ENCODE peak calls at places on chromosomes 16 and 17, in nine cellular contexts. One of them, this sample, is unnamed.

GRCh38 chr17:42227849-42228696 is 33.8 kb upstream of the GHDC start:
- DNase-seq in fibroblast of lung: no peak
- DNase-seq in left ventricle myocardium inferior: no peak
- DNase-seq in keratinocyte: no peak
- DNase-seq in MM.1S: no peak
- DNase-seq in tibial artery: no peak
- DNase-seq in heart left ventricle: no peak
- DNase-seq in fibroblast of the aortic adventitia: peak
- DNase-seq in endothelial cell: no peak
- DNase-seq in this sample: no peak

GRCh38 chr16:15983898-15984297 is 34.5 kb downstream of the ABCC1 start:
- DNase-seq in left ventricle myocardium inferior: peak
- DNase-seq in fibroblast of the aortic adventitia: peak
- DNase-seq in MM.1S: no peak
- DNase-seq in heart left ventricle: peak
- DNase-seq in keratinocyte: no peak
- DNase-seq in endothelial cell: no peak
- DNase-seq in fibroblast of lung: peak
- DNase-seq in tibial artery: no peak
- DNase-seq in this sample: no peak

GRCh38 chr16:68384293-68385255 is 63.7 kb downstream of the SMPD3 start:
- DNase-seq in tibial artery: no peak
- DNase-seq in keratinocyte: no peak
- DNase-seq in fibroblast of the aortic adventitia: no peak
- DNase-seq in MM.1S: peak
- DNase-seq in endothelial cell: no peak
- DNase-seq in fibroblast of lung: no peak
- DNase-seq in heart left ventricle: no peak
- DNase-seq in left ventricle myocardium inferior: no peak
- DNase-seq in this sample: no peak

GRCh38 chr17:71970312-71970711 is 150.5 kb upstream of the SOX9 start:
- DNase-seq in keratinocyte: peak
- DNase-seq in fibroblast of the aortic adventitia: no peak
- DNase-seq in heart left ventricle: no peak
- DNase-seq in fibroblast of lung: peak
- DNase-seq in MM.1S: no peak
- DNase-seq in left ventricle myocardium inferior: no peak
- DNase-seq in tibial artery: no peak
- DNase-seq in endothelial cell: no peak
- DNase-seq in this sample: no peak

GRCh38 chr17:73064084-73064938 is 28.2 kb downstream of the SLC39A11 start:
- DNase-seq in endothelial cell: no peak
- DNase-seq in fibroblast of the aortic adventitia: no peak
- DNase-seq in fibroblast of lung: peak
- DNase-seq in MM.1S: no peak
- DNase-seq in keratinocyte: no peak
- DNase-seq in tibial artery: peak
- DNase-seq in heart left ventricle: no peak
- DNase-seq in left ventricle myocardium inferior: no peak
- DNase-seq in this sample: no peak

GRCh38 chr16:76583466-76583865 is 306.3 kb downstream of the CNTNAP4 start:
- DNase-seq in left ventricle myocardium inferior: peak
- DNase-seq in heart left ventricle: no peak
- DNase-seq in tibial artery: no peak
- DNase-seq in fibroblast of lung: no peak
- DNase-seq in keratinocyte: no peak
- DNase-seq in endothelial cell: no peak
- DNase-seq in MM.1S: no peak
- DNase-seq in fibroblast of the aortic adventitia: peak
- DNase-seq in this sample: no peak

GRCh38 chr17:58275417-58275816 is 5.3 kb downstream of the MPO start:
- DNase-seq in tibial artery: no peak
- DNase-seq in left ventricle myocardium inferior: no peak
- DNase-seq in heart left ventricle: no peak
- DNase-seq in fibroblast of the aortic adventitia: no peak
- DNase-seq in endothelial cell: no peak
- DNase-seq in fibroblast of lung: no peak
- DNase-seq in keratinocyte: no peak
- DNase-seq in MM.1S: no peak
- DNase-seq in this sample: no peak

GRCh38 chr17:47713980-47714689 is 18.9 kb upstream of the TBX21 start:
- DNase-seq in left ventricle myocardium inferior: no peak
- DNase-seq in fibroblast of the aortic adventitia: no peak
- DNase-seq in heart left ventricle: no peak
- DNase-seq in tibial artery: no peak
- DNase-seq in endothelial cell: no peak
- DNase-seq in MM.1S: peak
- DNase-seq in fibroblast of lung: no peak
- DNase-seq in keratinocyte: no peak
- DNase-seq in this sample: no peak

GRCh38 chr16:69110406-69110805 is 5.0 kb downstream of the HAS3 start:
- DNase-seq in MM.1S: no peak
- DNase-seq in keratinocyte: no peak
- DNase-seq in heart left ventricle: no peak
- DNase-seq in fibroblast of lung: no peak
- DNase-seq in left ventricle myocardium inferior: no peak
- DNase-seq in tibial artery: peak
- DNase-seq in endothelial cell: no peak
- DNase-seq in fibroblast of the aortic adventitia: no peak
- DNase-seq in this sample: peak

GRCh38 chr17:1948517-1948825 is 76.7 kb downstream of the RTN4RL1 start:
- DNase-seq in endothelial cell: no peak
- DNase-seq in heart left ventricle: no peak
- DNase-seq in MM.1S: no peak
- DNase-seq in fibroblast of the aortic adventitia: no peak
- DNase-seq in keratinocyte: no peak
- DNase-seq in left ventricle myocardium inferior: no peak
- DNase-seq in fibroblast of lung: no peak
- DNase-seq in tibial artery: no peak
- DNase-seq in this sample: no peak

GRCh38 chr16:75192606-75193264 is 14.2 kb downstream of the CTRB2 start:
- DNase-seq in MM.1S: no peak
- DNase-seq in fibroblast of the aortic adventitia: no peak
- DNase-seq in left ventricle myocardium inferior: no peak
- DNase-seq in fibroblast of lung: no peak
- DNase-seq in tibial artery: no peak
- DNase-seq in heart left ventricle: no peak
- DNase-seq in keratinocyte: no peak
- DNase-seq in endothelial cell: no peak
- DNase-seq in this sample: no peak

GRCh38 chr17:38595892-38596291 is 9.9 kb downstream of the SRCIN1 start:
- DNase-seq in tibial artery: no peak
- DNase-seq in heart left ventricle: no peak
- DNase-seq in endothelial cell: no peak
- DNase-seq in fibroblast of the aortic adventitia: no peak
- DNase-seq in keratinocyte: no peak
- DNase-seq in fibroblast of lung: no peak
- DNase-seq in left ventricle myocardium inferior: no peak
- DNase-seq in MM.1S: no peak
- DNase-seq in this sample: no peak

GRCh38 chr17:32551186-32551955 is 64.6 kb downstream of the CDK5R1 start:
- DNase-seq in fibroblast of lung: peak
- DNase-seq in endothelial cell: no peak
- DNase-seq in heart left ventricle: no peak
- DNase-seq in left ventricle myocardium inferior: no peak
- DNase-seq in tibial artery: no peak
- DNase-seq in fibroblast of the aortic adventitia: peak
- DNase-seq in keratinocyte: peak
- DNase-seq in MM.1S: peak
- DNase-seq in this sample: no peak

GRCh38 chr17:64291268-64291851 is 28.3 kb upstream of the TEX2 start:
- DNase-seq in endothelial cell: peak
- DNase-seq in fibroblast of lung: no peak
- DNase-seq in keratinocyte: no peak
- DNase-seq in heart left ventricle: no peak
- DNase-seq in left ventricle myocardium inferior: no peak
- DNase-seq in fibroblast of the aortic adventitia: no peak
- DNase-seq in MM.1S: peak
- DNase-seq in tibial artery: no peak
- DNase-seq in this sample: no peak

GRCh38 chr16:85513180-85513579 is 99.9 kb upstream of the GSE1 start:
- DNase-seq in heart left ventricle: no peak
- DNase-seq in endothelial cell: no peak
- DNase-seq in left ventricle myocardium inferior: no peak
- DNase-seq in fibroblast of the aortic adventitia: no peak
- DNase-seq in keratinocyte: no peak
- DNase-seq in fibroblast of lung: no peak
- DNase-seq in MM.1S: no peak
- DNase-seq in tibial artery: no peak
- DNase-seq in this sample: no peak

GRCh38 chr16:47571711-47572110 is 110.6 kb downstream of the PHKB start:
- DNase-seq in fibroblast of the aortic adventitia: no peak
- DNase-seq in MM.1S: no peak
- DNase-seq in keratinocyte: no peak
- DNase-seq in fibroblast of lung: no peak
- DNase-seq in left ventricle myocardium inferior: no peak
- DNase-seq in endothelial cell: no peak
- DNase-seq in heart left ventricle: no peak
- DNase-seq in tibial artery: no peak
- DNase-seq in this sample: no peak

GRCh38 chr16:47567321-47567720 is 106.2 kb downstream of the PHKB start:
- DNase-seq in fibroblast of the aortic adventitia: no peak
- DNase-seq in MM.1S: no peak
- DNase-seq in fibroblast of lung: no peak
- DNase-seq in tibial artery: no peak
- DNase-seq in heart left ventricle: no peak
- DNase-seq in endothelial cell: no peak
- DNase-seq in left ventricle myocardium inferior: no peak
- DNase-seq in keratinocyte: no peak
- DNase-seq in this sample: no peak

GRCh38 chr16:47574091-47575054 is 113.2 kb downstream of the PHKB start:
- DNase-seq in tibial artery: no peak
- DNase-seq in endothelial cell: no peak
- DNase-seq in keratinocyte: peak
- DNase-seq in fibroblast of the aortic adventitia: peak
- DNase-seq in left ventricle myocardium inferior: no peak
- DNase-seq in heart left ventricle: no peak
- DNase-seq in MM.1S: peak
- DNase-seq in fibroblast of lung: peak
- DNase-seq in this sample: no peak

GRCh38 chr16:47568355-47568754 is 107.2 kb downstream of the PHKB start:
- DNase-seq in MM.1S: no peak
- DNase-seq in keratinocyte: no peak
- DNase-seq in fibroblast of lung: no peak
- DNase-seq in fibroblast of the aortic adventitia: no peak
- DNase-seq in left ventricle myocardium inferior: no peak
- DNase-seq in tibial artery: no peak
- DNase-seq in heart left ventricle: no peak
- DNase-seq in endothelial cell: no peak
- DNase-seq in this sample: no peak

DNA sequence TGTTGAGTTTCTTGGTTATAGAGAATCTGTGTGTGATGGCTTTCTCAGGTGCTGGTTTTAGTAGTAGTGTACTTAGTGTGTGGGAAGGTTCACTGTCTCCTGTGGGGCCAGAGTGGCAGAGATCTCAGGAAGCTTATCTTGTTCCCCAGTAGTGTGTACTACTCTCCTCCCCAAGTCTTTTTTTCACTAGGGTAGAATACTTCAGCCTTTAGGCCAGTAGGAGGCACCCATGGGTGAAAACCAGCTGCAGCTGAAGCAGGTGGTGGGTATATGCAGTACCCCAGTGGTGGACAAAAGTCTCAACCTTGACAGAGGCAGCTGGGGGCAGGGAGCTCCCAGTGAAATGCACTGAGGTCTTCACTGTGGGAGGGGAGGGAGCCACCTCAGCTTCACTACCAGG is 109.9 kb downstream of the PHKB start:
- DNase-seq in keratinocyte: no peak
- DNase-seq in left ventricle myocardium inferior: no peak
- DNase-seq in heart left ventricle: no peak
- DNase-seq in fibroblast of lung: no peak
- DNase-seq in endothelial cell: no peak
- DNase-seq in fibroblast of the aortic adventitia: no peak
- DNase-seq in tibial artery: no peak
- DNase-seq in MM.1S: no peak
- DNase-seq in this sample: no peak
- TF ChIP-seq CTCF in keratinocyte: no peak
- TF ChIP-seq CTCF in left ventricle myocardium inferior: no peak
- TF ChIP-seq CTCF in heart left ventricle: no peak
- TF ChIP-seq CTCF in fibroblast of lung: no peak
- TF ChIP-seq CTCF in endothelial cell: no peak
- TF ChIP-seq CTCF in fibroblast of the aortic adventitia: no peak
- TF ChIP-seq CTCF in tibial artery: no peak
- TF ChIP-seq CTCF in MM.1S: no peak
- TF ChIP-seq CTCF in this sample: no peak

DNA sequence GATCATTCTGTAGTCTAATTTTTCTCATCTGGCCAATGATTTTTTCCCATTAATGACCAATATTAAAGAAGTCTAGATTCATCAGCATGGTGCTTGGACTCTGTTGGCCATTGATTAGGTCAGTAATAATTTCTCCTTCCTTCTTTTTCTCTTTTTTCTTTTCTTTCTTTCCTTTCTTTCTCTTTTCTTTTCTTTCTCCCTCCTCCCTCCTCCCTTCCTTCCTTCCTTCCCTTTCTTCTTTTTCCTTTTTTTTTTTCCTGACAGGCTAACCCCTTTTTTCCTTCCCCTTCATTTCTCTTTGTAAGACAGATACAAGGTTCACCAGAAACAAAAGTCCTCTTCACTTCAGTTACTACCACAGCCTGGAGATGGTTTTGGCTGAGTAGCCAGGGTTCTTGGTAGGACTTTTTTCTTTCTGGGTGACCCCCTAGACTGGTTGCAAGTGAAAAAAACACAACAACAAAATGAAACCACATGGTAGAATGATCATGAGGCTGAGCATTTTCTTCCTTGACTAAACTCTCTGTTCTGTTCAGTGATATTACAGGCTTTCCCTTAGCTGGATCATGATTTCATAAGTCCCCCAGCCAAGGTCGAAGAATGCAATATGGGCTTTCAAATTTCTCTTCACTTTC is 3.0 kb upstream of the ABCA6 start:
- DNase-seq in fibroblast of lung: no peak
- DNase-seq in tibial artery: no peak
- DNase-seq in fibroblast of the aortic adventitia: peak
- DNase-seq in left ventricle myocardium inferior: no peak
- DNase-seq in endothelial cell: no peak
- DNase-seq in keratinocyte: no peak
- DNase-seq in heart left ventricle: no peak
- DNase-seq in MM.1S: no peak
- DNase-seq in this sample: no peak
- TF ChIP-seq CTCF in fibroblast of lung: no peak
- TF ChIP-seq CTCF in tibial artery: no peak
- TF ChIP-seq CTCF in fibroblast of the aortic adventitia: no peak
- TF ChIP-seq CTCF in left ventricle myocardium inferior: no peak
- TF ChIP-seq CTCF in endothelial cell: no peak
- TF ChIP-seq CTCF in keratinocyte: no peak
- TF ChIP-seq CTCF in heart left ventricle: no peak
- TF ChIP-seq CTCF in MM.1S: no peak
- TF ChIP-seq CTCF in this sample: no peak

GRCh38 chr17:31517524-31517923 is 126.0 kb downstream of the RAB11FIP4 start:
- DNase-seq in left ventricle myocardium inferior: no peak
- DNase-seq in keratinocyte: no peak
- DNase-seq in endothelial cell: peak
- DNase-seq in fibroblast of the aortic adventitia: no peak
- DNase-seq in fibroblast of lung: no peak
- DNase-seq in MM.1S: no peak
- DNase-seq in heart left ventricle: no peak
- DNase-seq in tibial artery: no peak
- DNase-seq in this sample: no peak
- TF ChIP-seq CTCF in left ventricle myocardium inferior: peak
- TF ChIP-seq CTCF in keratinocyte: peak
- TF ChIP-seq CTCF in endothelial cell: no peak
- TF ChIP-seq CTCF in fibroblast of the aortic adventitia: peak
- TF ChIP-seq CTCF in fibroblast of lung: peak
- TF ChIP-seq CTCF in MM.1S: peak
- TF ChIP-seq CTCF in heart left ventricle: no peak
- TF ChIP-seq CTCF in tibial artery: no peak
- TF ChIP-seq CTCF in this sample: peak

GRCh38 chr16:55944377-55944802 is 69.2 kb upstream of the CES5A start:
- DNase-seq in MM.1S: peak
- DNase-seq in endothelial cell: peak
- DNase-seq in keratinocyte: peak
- DNase-seq in left ventricle myocardium inferior: peak
- DNase-seq in heart left ventricle: peak
- DNase-seq in fibroblast of lung: peak
- DNase-seq in fibroblast of the aortic adventitia: peak
- DNase-seq in tibial artery: peak
- DNase-seq in this sample: no peak
- TF ChIP-seq CTCF in MM.1S: peak
- TF ChIP-seq CTCF in endothelial cell: peak
- TF ChIP-seq CTCF in keratinocyte: peak
- TF ChIP-seq CTCF in left ventricle myocardium inferior: peak
- TF ChIP-seq CTCF in heart left ventricle: peak
- TF ChIP-seq CTCF in fibroblast of lung: peak
- TF ChIP-seq CTCF in fibroblast of the aortic adventitia: peak
- TF ChIP-seq CTCF in tibial artery: peak
- TF ChIP-seq CTCF in this sample: peak

This sample was measured in upper lobe of right lung.